ENCODE peak calls at places on chromosomes 5 and 9, in nine cellular contexts. One of them, this sample, is unnamed.

GRCh38 chr5:137672001-137672400 is 63.9 kb downstream of the KLHL3 start:
- DNase-seq in Peyer's patch: no peak
- DNase-seq in transverse colon: peak; percentile 10
- DNase-seq in body of pancreas: peak; percentile 95
- DNase-seq in cardiac muscle cell: no peak
- DNase-seq in HepG2: no peak
- DNase-seq in osteoblast: no peak
- DNase-seq in CD8-positive, alpha-beta T cell: no peak
- DNase-seq in mammary epithelial cell: no peak
- DNase-seq in this sample: no peak

GRCh38 chr5:177500685-177501522 is 3.5 kb upstream of the PDLIM7 start:
- DNase-seq in cardiac muscle cell: peak; percentile 91
- DNase-seq in osteoblast: peak; percentile 99
- DNase-seq in body of pancreas: peak; percentile 95
- DNase-seq in CD8-positive, alpha-beta T cell: peak; percentile 94
- DNase-seq in mammary epithelial cell: peak; percentile 59
- DNase-seq in HepG2: peak; percentile 62
- DNase-seq in Peyer's patch: peak; percentile 96
- DNase-seq in transverse colon: peak; percentile 91
- DNase-seq in this sample: peak; percentile 89

GRCh38 chr5:126597156-126597555 is 2.1 kb upstream of the ALDH7A1 start:
- DNase-seq in CD8-positive, alpha-beta T cell: no peak
- DNase-seq in body of pancreas: no peak
- DNase-seq in mammary epithelial cell: peak; percentile 95
- DNase-seq in cardiac muscle cell: peak; percentile 93
- DNase-seq in transverse colon: no peak
- DNase-seq in HepG2: peak; percentile 83
- DNase-seq in osteoblast: peak; percentile 75
- DNase-seq in Peyer's patch: no peak
- DNase-seq in this sample: no peak

GRCh38 chr9:107007981-107008380 is 145.0 kb downstream of the ZNF462 start:
- DNase-seq in osteoblast: no peak
- DNase-seq in transverse colon: no peak
- DNase-seq in body of pancreas: no peak
- DNase-seq in CD8-positive, alpha-beta T cell: no peak
- DNase-seq in HepG2: no peak
- DNase-seq in mammary epithelial cell: no peak
- DNase-seq in cardiac muscle cell: no peak
- DNase-seq in Peyer's patch: no peak
- DNase-seq in this sample: no peak

GRCh38 chr5:159099049-159099760 is 511 bp downstream of the EBF1 start:
- DNase-seq in body of pancreas: peak; percentile 44
- DNase-seq in mammary epithelial cell: peak; percentile 50
- DNase-seq in transverse colon: no peak
- DNase-seq in CD8-positive, alpha-beta T cell: peak; percentile 37
- DNase-seq in HepG2: no peak
- DNase-seq in Peyer's patch: peak; percentile 67
- DNase-seq in cardiac muscle cell: peak; percentile 75
- DNase-seq in osteoblast: peak; percentile 90
- DNase-seq in this sample: no peak

GRCh38 chr5:74469234-74469972 is 171.1 kb downstream of the ENC1 start:
- DNase-seq in cardiac muscle cell: no peak
- DNase-seq in HepG2: no peak
- DNase-seq in osteoblast: no peak
- DNase-seq in transverse colon: no peak
- DNase-seq in Peyer's patch: no peak
- DNase-seq in CD8-positive, alpha-beta T cell: no peak
- DNase-seq in mammary epithelial cell: no peak
- DNase-seq in body of pancreas: no peak
- DNase-seq in this sample: no peak

GRCh38 chr5:78983601-78984000 is 1.5 kb downstream of the ARSB start:
- DNase-seq in body of pancreas: no peak
- DNase-seq in mammary epithelial cell: no peak
- DNase-seq in Peyer's patch: no peak
- DNase-seq in cardiac muscle cell: no peak
- DNase-seq in CD8-positive, alpha-beta T cell: no peak
- DNase-seq in osteoblast: no peak
- DNase-seq in transverse colon: no peak
- DNase-seq in HepG2: no peak
- DNase-seq in this sample: no peak

GRCh38 chr5:600551-601541 is 11.3 kb upstream of the CEP72 start:
- DNase-seq in Peyer's patch: peak; percentile 59
- DNase-seq in mammary epithelial cell: no peak
- DNase-seq in HepG2: no peak
- DNase-seq in body of pancreas: peak; percentile 75
- DNase-seq in cardiac muscle cell: no peak
- DNase-seq in CD8-positive, alpha-beta T cell: no peak
- DNase-seq in osteoblast: no peak
- DNase-seq in transverse colon: peak; percentile 27
- DNase-seq in this sample: no peak

GRCh38 chr9:108636023-108636422 is 219.8 kb downstream of the ACTL7B start:
- DNase-seq in CD8-positive, alpha-beta T cell: no peak
- DNase-seq in cardiac muscle cell: no peak
- DNase-seq in Peyer's patch: no peak
- DNase-seq in mammary epithelial cell: no peak
- DNase-seq in transverse colon: no peak
- DNase-seq in osteoblast: no peak
- DNase-seq in HepG2: no peak
- DNase-seq in body of pancreas: no peak
- DNase-seq in this sample: no peak

GRCh38 chr5:61202213-61202612 is 39.9 kb upstream of the SMIM15 start:
- DNase-seq in HepG2: no peak
- DNase-seq in osteoblast: peak; percentile 87
- DNase-seq in transverse colon: no peak
- DNase-seq in cardiac muscle cell: no peak
- DNase-seq in body of pancreas: no peak
- DNase-seq in CD8-positive, alpha-beta T cell: no peak
- DNase-seq in mammary epithelial cell: peak; percentile 8
- DNase-seq in Peyer's patch: no peak
- DNase-seq in this sample: no peak

GRCh38 chr5:17156463-17156862 is 61.0 kb upstream of the BASP1 start:
- DNase-seq in HepG2: no peak
- DNase-seq in transverse colon: no peak
- DNase-seq in body of pancreas: no peak
- DNase-seq in Peyer's patch: no peak
- DNase-seq in mammary epithelial cell: peak; percentile 56
- DNase-seq in CD8-positive, alpha-beta T cell: no peak
- DNase-seq in cardiac muscle cell: no peak
- DNase-seq in osteoblast: no peak
- DNase-seq in this sample: no peak

GRCh38 chr9:130183133-130183762 is 11.0 kb downstream of the NCS1 start:
- DNase-seq in mammary epithelial cell: peak; percentile 35
- DNase-seq in HepG2: peak; percentile 46
- DNase-seq in transverse colon: no peak
- DNase-seq in osteoblast: peak; percentile 99
- DNase-seq in body of pancreas: peak; percentile 57
- DNase-seq in Peyer's patch: no peak
- DNase-seq in cardiac muscle cell: peak; percentile 81
- DNase-seq in CD8-positive, alpha-beta T cell: no peak
- DNase-seq in this sample: no peak

GRCh38 chr5:7662289-7662688 is 188.6 kb downstream of the CFAP90 start:
- DNase-seq in cardiac muscle cell: no peak
- DNase-seq in Peyer's patch: no peak
- DNase-seq in HepG2: no peak
- DNase-seq in osteoblast: no peak
- DNase-seq in CD8-positive, alpha-beta T cell: no peak
- DNase-seq in body of pancreas: no peak
- DNase-seq in mammary epithelial cell: no peak
- DNase-seq in transverse colon: no peak
- DNase-seq in this sample: no peak

GRCh38 chr9:72909428-72909827 is 43.4 kb downstream of the ALDH1A1 start:
- DNase-seq in osteoblast: no peak
- DNase-seq in HepG2: peak; percentile 1
- DNase-seq in transverse colon: no peak
- DNase-seq in body of pancreas: no peak
- DNase-seq in cardiac muscle cell: no peak
- DNase-seq in CD8-positive, alpha-beta T cell: no peak
- DNase-seq in Peyer's patch: no peak
- DNase-seq in mammary epithelial cell: no peak
- DNase-seq in this sample: no peak

GRCh38 chr9:89941875-89942274 is 337.1 kb downstream of the GADD45G start:
- DNase-seq in Peyer's patch: no peak
- DNase-seq in osteoblast: no peak
- DNase-seq in transverse colon: no peak
- DNase-seq in body of pancreas: no peak
- DNase-seq in CD8-positive, alpha-beta T cell: no peak
- DNase-seq in mammary epithelial cell: peak; percentile 60
- DNase-seq in HepG2: no peak
- DNase-seq in cardiac muscle cell: peak; percentile 11
- DNase-seq in this sample: no peak

GRCh38 chr5:132268698-132269551 is 11.4 kb downstream of the PDLIM4 start:
- DNase-seq in cardiac muscle cell: no peak
- DNase-seq in CD8-positive, alpha-beta T cell: no peak
- DNase-seq in Peyer's patch: peak; percentile 31
- DNase-seq in body of pancreas: no peak
- DNase-seq in osteoblast: peak; percentile 92
- DNase-seq in HepG2: no peak
- DNase-seq in mammary epithelial cell: peak; percentile 25
- DNase-seq in transverse colon: no peak
- DNase-seq in this sample: no peak

GRCh38 chr5:56734066-56734766 is 81.1 kb upstream of the MAP3K1 start:
- DNase-seq in mammary epithelial cell: no peak
- DNase-seq in transverse colon: no peak
- DNase-seq in osteoblast: no peak
- DNase-seq in HepG2: no peak
- DNase-seq in body of pancreas: peak; percentile 20
- DNase-seq in Peyer's patch: no peak
- DNase-seq in CD8-positive, alpha-beta T cell: no peak
- DNase-seq in cardiac muscle cell: no peak
- DNase-seq in this sample: no peak

DNA sequence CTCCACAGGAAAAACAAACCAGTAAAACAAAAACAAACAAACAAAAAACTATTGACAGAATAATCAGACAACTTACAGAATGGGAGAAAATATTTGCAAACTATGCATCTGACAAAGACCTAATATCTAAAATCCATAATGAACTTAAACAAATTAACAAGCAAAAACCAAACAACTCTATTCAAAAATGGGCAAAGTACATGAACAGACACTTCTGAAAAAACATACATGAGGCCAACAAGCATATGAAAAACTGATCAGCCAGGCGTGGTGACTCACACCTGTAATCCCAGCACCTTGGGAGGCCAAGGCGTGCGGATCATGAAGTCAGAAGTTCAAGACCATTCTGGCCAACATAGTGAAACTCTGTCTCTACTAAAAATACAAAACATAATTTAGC is 60.1 kb downstream of the KCNV2 start:
- DNase-seq in HepG2: no peak
- DNase-seq in body of pancreas: no peak
- DNase-seq in mammary epithelial cell: no peak
- DNase-seq in Peyer's patch: no peak
- DNase-seq in osteoblast: no peak
- DNase-seq in transverse colon: no peak
- DNase-seq in CD8-positive, alpha-beta T cell: no peak
- DNase-seq in cardiac muscle cell: no peak
- DNase-seq in this sample: no peak
- H3K9me3 ChIP-seq in HepG2: no peaks in the 10 kb centered on the region
- H3K9me3 ChIP-seq in body of pancreas: no peaks in the 10 kb centered on the region
- H3K9me3 ChIP-seq in mammary epithelial cell: peaks cover 8% of the 10 kb centered on the region
- H3K9me3 ChIP-seq in Peyer's patch: peaks cover 24% of the 10 kb centered on the region
- H3K9me3 ChIP-seq in osteoblast: no peaks in the 10 kb centered on the region
- H3K9me3 ChIP-seq in transverse colon: peaks cover 27% of the 10 kb centered on the region
- H3K9me3 ChIP-seq in CD8-positive, alpha-beta T cell: no peaks in the 10 kb centered on the region
- H3K9me3 ChIP-seq in cardiac muscle cell: peaks cover 2% of the 10 kb centered on the region
- H3K9me3 ChIP-seq in this sample: peaks cover 14% of the 10 kb centered on the region

DNA sequence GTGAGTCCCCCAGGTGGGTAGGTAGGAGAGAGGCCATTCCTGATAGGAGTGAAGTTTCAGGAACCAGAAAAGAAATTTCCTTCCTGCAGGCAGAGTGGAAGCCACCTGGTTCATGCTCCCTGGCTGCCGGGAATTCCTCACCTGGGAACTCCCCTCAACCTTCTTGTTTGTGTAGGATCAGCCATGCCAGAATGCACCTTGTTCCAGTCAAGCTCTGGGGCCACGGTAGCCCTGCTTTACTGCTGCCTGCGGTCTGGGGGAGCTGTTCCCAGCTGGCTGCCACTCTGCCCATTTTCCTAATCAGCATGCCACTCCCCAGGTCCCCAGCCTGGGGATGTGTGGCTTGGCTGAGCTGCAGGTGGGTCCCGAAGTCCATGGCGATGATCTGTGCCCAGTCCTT is 18.7 kb upstream of the B4GALT1 start:
- DNase-seq in Peyer's patch: no peak
- DNase-seq in transverse colon: no peak
- DNase-seq in CD8-positive, alpha-beta T cell: no peak
- DNase-seq in mammary epithelial cell: no peak
- DNase-seq in cardiac muscle cell: no peak
- DNase-seq in HepG2: no peak
- DNase-seq in osteoblast: no peak
- DNase-seq in body of pancreas: no peak
- DNase-seq in this sample: no peak
- TF ChIP-seq CTCF in Peyer's patch: no peak
- TF ChIP-seq CTCF in transverse colon: no peak
- TF ChIP-seq CTCF in CD8-positive, alpha-beta T cell: no peak
- TF ChIP-seq CTCF in mammary epithelial cell: no peak
- TF ChIP-seq CTCF in cardiac muscle cell: peak; percentile 2
- TF ChIP-seq CTCF in HepG2: peak; percentile 37
- TF ChIP-seq CTCF in osteoblast: no peak
- TF ChIP-seq CTCF in body of pancreas: no peak
- TF ChIP-seq CTCF in this sample: no peak

DNA sequence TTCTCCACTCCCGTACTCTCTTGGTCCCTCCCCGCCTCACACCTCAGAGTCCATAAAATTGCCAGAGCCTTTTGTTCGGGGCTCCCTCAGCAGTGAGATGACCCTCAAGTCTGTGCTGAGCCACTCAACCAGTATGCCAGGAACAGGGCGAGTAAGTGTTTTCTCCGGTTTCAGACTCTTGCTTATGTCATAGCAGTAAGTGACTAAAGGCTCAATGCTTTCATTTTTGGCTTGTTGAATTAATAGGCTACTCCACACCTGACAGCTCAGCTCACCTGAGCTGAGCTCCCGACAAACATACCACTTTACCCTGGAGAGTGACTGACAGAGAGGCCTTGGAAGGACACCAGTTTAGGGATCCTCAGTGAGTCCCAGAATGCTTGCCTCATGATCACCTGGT is 30.5 kb downstream of the PCSK1 start:
- DNase-seq in osteoblast: no peak
- DNase-seq in HepG2: no peak
- DNase-seq in transverse colon: no peak
- DNase-seq in body of pancreas: no peak
- DNase-seq in Peyer's patch: no peak
- DNase-seq in mammary epithelial cell: no peak
- DNase-seq in CD8-positive, alpha-beta T cell: no peak
- DNase-seq in cardiac muscle cell: no peak
- DNase-seq in this sample: no peak
- H3K27ac ChIP-seq in osteoblast: no peak overlapping the region
- H3K27ac ChIP-seq in HepG2: no peak overlapping the region
- H3K27ac ChIP-seq in transverse colon: no peak overlapping the region
- H3K27ac ChIP-seq in body of pancreas: no peak overlapping the region
- H3K27ac ChIP-seq in Peyer's patch: no peak overlapping the region
- H3K27ac ChIP-seq in mammary epithelial cell: no peak overlapping the region
- H3K27ac ChIP-seq in CD8-positive, alpha-beta T cell: no peak overlapping the region
- H3K27ac ChIP-seq in cardiac muscle cell: no peak overlapping the region
- H3K27ac ChIP-seq in this sample: no peak overlapping the region

DNA sequence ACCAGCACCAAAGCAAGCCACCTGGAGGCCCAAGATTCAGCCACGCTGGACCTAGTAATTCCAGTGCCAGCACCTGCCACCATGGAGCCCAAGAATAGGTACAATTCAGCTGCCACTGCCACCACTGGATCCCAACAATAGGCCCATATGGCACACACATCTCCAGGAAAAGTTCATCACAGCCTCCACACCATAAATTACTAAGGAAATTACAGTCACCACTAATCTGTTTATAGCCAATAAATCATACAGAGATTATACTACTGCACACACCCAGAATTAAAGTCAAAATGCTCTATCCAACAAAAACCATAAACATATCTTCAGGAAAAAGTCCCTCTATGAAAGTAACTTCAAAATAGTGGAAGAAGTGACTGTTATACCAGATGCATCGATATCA is 242.8 kb downstream of the SPATA31D1 start:
- DNase-seq in transverse colon: no peak
- DNase-seq in HepG2: no peak
- DNase-seq in mammary epithelial cell: no peak
- DNase-seq in body of pancreas: no peak
- DNase-seq in Peyer's patch: no peak
- DNase-seq in osteoblast: no peak
- DNase-seq in cardiac muscle cell: no peak
- DNase-seq in CD8-positive, alpha-beta T cell: no peak
- DNase-seq in this sample: no peak
- H3K9me3 ChIP-seq in transverse colon: peaks cover 9% of the 10 kb centered on the region
- H3K9me3 ChIP-seq in HepG2: peaks cover 37% of the 10 kb centered on the region
- H3K9me3 ChIP-seq in mammary epithelial cell: peaks cover 4% of the 10 kb centered on the region
- H3K9me3 ChIP-seq in body of pancreas: no peaks in the 10 kb centered on the region
- H3K9me3 ChIP-seq in Peyer's patch: no peaks in the 10 kb centered on the region
- H3K9me3 ChIP-seq in osteoblast: peaks cover 5% of the 10 kb centered on the region
- H3K9me3 ChIP-seq in cardiac muscle cell: no peaks in the 10 kb centered on the region
- H3K9me3 ChIP-seq in CD8-positive, alpha-beta T cell: no peaks in the 10 kb centered on the region
- H3K9me3 ChIP-seq in this sample: peaks cover 11% of the 10 kb centered on the region

This sample was measured in lung.